ENCODE peak calls at places on chromosomes 16 and 17, in six cellular contexts. U is HCT116, C is A549, J is SK-N-SH, R is HL-60, O is GM23338. S is an unnamed sample.

GRCh38 chr16:50878966-50879615 is 137.2 kb downstream of the CYLD start:
- DNase-seq in U (no peak), C (no peak), J (no peak), R (no peak), O (peak; percentile 64), S (no peak)

GRCh38 chr17:39997543-39997942 is 16.9 kb downstream of the PSMD3 start:
- DNase-seq in U (no peak), C (no peak), J (no peak), R (no peak), O (no peak), S (no peak)

GRCh38 chr16:29011112-29011511 is 26.3 kb downstream of the LAT start:
- DNase-seq in U (no peak), C (no peak), J (peak; percentile 42), R (no peak), O (peak; percentile 78), S (no peak)

GRCh38 chr17:17205368-17206148 is 575 bp downstream of the PLD6 start:
- DNase-seq in U (peak; percentile 7), C (peak; percentile 76), J (peak; percentile 80), R (peak; percentile 24), O (peak; percentile 40), S (no peak)

GRCh38 chr16:65285128-65286120 is 163.6 kb upstream of the CDH11 start:
- DNase-seq in U (no peak), C (no peak), J (no peak), R (no peak), O (no peak), S (no peak)

GRCh38 chr17:4808378-4808767 is 1.4 kb downstream of the PLD2 start:
- DNase-seq in U (no peak), C (no peak), J (no peak), R (no peak), O (no peak), S (no peak)

GRCh38 chr16:30464078-30464477 is 8.5 kb upstream of the ITGAL start:
- DNase-seq in U (no peak), C (no peak), J (no peak), R (no peak), O (no peak), S (no peak)

GRCh38 chr16:60646631-60647030 is 1389.6 kb downstream of the CDH8 start:
- DNase-seq in U (no peak), C (no peak), J (no peak), R (no peak), O (no peak), S (no peak)

GRCh38 chr16:86477642-86478041 is 32.7 kb upstream of the FOXF1 start:
- DNase-seq in U (no peak), C (no peak), J (no peak), R (no peak), O (no peak), S (no peak)

GRCh38 chr16:51222016-51222415 is 70.9 kb upstream of the SALL1 start:
- DNase-seq in U (no peak), C (no peak), J (no peak), R (no peak), O (no peak), S (no peak)

GRCh38 chr17:56597495-56597990 is 4.0 kb downstream of the NOG start:
- DNase-seq in U (no peak), C (no peak), J (peak; percentile 56), R (no peak), O (peak; percentile 61), S (no peak)

GRCh38 chr16:75471723-75472634 is 7.5 kb upstream of the TMEM170A start:
- DNase-seq in U (no peak), C (peak; percentile 88), J (peak; percentile 91), R (peak; percentile 55), O (peak; percentile 82), S (peak; percentile 43)

GRCh38 chr16:48003226-48003907 is 152.4 kb downstream of the ABCC12 start:
- DNase-seq in U (no peak), C (no peak), J (no peak), R (no peak), O (peak; percentile 58), S (no peak)

GRCh38 chr17:7493941-7494340 is 9.8 kb downstream of the POLR2A start:
- DNase-seq in U (no peak), C (no peak), J (no peak), R (no peak), O (no peak), S (no peak)

GRCh38 chr16:8645831-8646230 is 24.3 kb downstream of the METTL22 start:
- DNase-seq in U (no peak), C (no peak), J (no peak), R (no peak), O (no peak), S (no peak)
- TF ChIP-seq REST in U (no peak), C (no peak), J (no peak), R (no peak), O (no peak), S (no peak)

GRCh38 chr17:49435630-49436029 is 20.9 kb upstream of the PHB1 start:
- DNase-seq in U (no peak), C (no peak), J (peak; percentile 37), R (no peak), O (no peak), S (no peak)

GRCh38 chr17:49434821-49435581 is 20.3 kb upstream of the PHB1 start:
- DNase-seq in U (peak; percentile 74), C (peak; percentile 95), J (peak; percentile 92), R (peak; percentile 47), O (peak; percentile 85), S (no peak)

GRCh38 chr17:49438439-49438861 is 23.8 kb upstream of the PHB1 start:
- DNase-seq in U (no peak), C (no peak), J (no peak), R (no peak), O (peak; percentile 32), S (no peak)

GRCh38 chr17:49437696-49438438 is 23.2 kb upstream of the PHB1 start:
- DNase-seq in U (no peak), C (no peak), J (no peak), R (no peak), O (no peak), S (no peak)

GRCh38 chr17:49436174-49436573 is 21.5 kb upstream of the PHB1 start:
- DNase-seq in U (no peak), C (no peak), J (no peak), R (no peak), O (no peak), S (no peak)
- TF ChIP-seq REST in U (no peak), C (no peak), J (no peak), R (no peak), O (no peak), S (no peak)

GRCh38 chr16:13337482-13337881 is 436.1 kb downstream of the SHISA9 start:
- DNase-seq in U (no peak), C (no peak), J (no peak), R (no peak), O (no peak), S (no peak)

GRCh38 chr16:13338044-13338443 is 436.6 kb downstream of the SHISA9 start:
- DNase-seq in U (no peak), C (no peak), J (no peak), R (no peak), O (no peak), S (no peak)

GRCh38 chr16:13332713-13333255 is 431.4 kb downstream of the SHISA9 start:
- DNase-seq in U (no peak), C (no peak), J (no peak), R (no peak), O (peak; percentile 54), S (no peak)

GRCh38 chr16:13333336-13333735 is 431.9 kb downstream of the SHISA9 start:
- DNase-seq in U (no peak), C (no peak), J (no peak), R (no peak), O (no peak), S (no peak)

DNA sequence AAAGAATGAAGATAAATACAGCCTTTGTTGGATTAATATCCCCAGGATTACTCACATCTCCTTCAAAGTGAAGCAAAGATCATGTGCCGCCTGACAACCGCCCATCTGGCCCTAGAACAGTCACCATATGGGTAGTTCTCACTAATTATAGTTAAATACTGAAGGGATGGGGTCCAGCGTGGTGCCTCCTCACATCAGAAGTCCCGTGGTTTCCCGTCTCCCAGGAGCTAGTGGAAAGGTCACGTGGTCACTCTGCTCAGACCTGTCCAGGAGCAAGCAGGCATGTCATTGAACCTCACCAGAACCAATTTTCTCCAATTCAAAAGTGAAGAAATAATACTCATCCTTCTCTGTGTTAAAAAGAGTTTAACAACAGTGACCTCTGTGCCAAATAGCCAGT is 434.5 kb downstream of the SHISA9 start:
- DNase-seq in U (no peak), C (no peak), J (no peak), R (no peak), O (no peak), S (no peak)
- TF ChIP-seq REST in U (no peak), C (no peak), J (no peak), R (no peak), O (no peak), S (no peak)

DNA sequence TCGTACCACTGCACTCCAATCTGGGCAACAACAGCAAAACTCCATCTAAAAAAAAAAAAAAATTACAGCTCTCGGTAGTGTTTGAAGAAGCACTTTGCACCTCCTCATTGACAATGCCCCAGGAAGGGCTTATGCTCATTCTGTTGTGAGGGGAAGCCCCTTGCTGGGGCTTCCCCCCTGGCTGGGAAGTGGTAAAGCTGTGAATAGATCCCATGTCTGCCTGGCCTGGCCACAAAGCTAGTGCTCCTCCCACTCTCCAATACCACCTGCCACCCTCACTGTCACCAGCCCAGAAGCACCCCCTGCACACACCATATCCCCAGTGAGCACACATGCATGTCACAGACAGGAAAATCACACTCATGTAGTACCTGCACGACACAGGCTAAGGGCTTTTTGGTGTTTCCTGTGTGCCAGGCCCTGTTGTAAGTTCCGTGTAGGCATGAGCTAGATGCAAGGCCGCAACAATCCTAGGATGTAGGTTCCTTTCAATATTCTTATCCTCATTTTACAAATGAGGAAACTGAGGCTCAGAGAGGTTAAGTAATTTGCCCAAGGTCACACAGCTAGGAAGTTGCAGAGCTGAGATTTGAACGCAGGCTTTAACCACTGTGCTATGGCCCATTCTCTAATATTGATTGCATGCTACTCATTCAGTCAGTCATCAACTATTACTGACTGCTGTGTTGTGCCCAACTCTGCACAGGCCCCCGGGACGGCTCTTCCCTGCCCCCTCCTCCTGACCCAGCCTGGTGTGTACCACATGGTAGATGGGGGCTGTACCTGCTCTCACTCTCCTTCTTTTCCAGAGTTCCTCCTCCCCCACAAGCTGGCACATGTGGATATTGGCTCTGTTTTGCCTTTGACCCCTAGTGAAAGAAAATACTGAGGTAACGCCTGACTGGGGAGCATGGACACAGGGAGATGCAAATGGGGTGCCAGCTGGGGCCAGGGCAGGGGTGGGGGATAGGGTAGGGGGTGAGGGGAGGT is 11.9 kb upstream of the COL1A1 start:
- DNase-seq in U (no peak), C (no peak), J (peak; percentile 56), R (peak; percentile 25), O (peak; percentile 60), S (no peak)
- TF ChIP-seq REST in U (no peak), C (no peak), J (no peak), R (no peak), O (no peak), S (no peak)

GRCh38 chr17:65041518-65041917 is 15.0 kb downstream of the GNA13 start:
- DNase-seq in U (no peak), C (no peak), J (no peak), R (no peak), O (no peak), S (no peak)
- TF ChIP-seq REST in U (no peak), C (no peak), J (no peak), R (no peak), O (no peak), S (no peak)

S was measured in Panc1.